ENCODE peak calls at places on chromosomes 16 and 17, in four cellular contexts. K is fibroblast of lung; N is CD4-positive, alpha-beta memory T cell; J is mesenchymal stem cell. C is an unnamed sample. For H3K36me3, the result is how much of the 10 kb centered on the place peaks cover.

GRCh38 chr17:75703591-75703990 is 17.7 kb upstream of the ITGB4 start:
- DNase-seq in N (no peak), K (no peak), J (no peak), C (no peak)

GRCh38 chr17:59785091-59785799 is 77.8 kb downstream of the VMP1 start:
- DNase-seq in J (no peak), K (peak), N (no peak), C (no peak)

GRCh38 chr17:61286449-61286848 is 113.2 kb upstream of the TBX2 start:
- DNase-seq in J (no peak), N (no peak), K (no peak), C (no peak)

GRCh38 chr16:1917056-1917664 is 1.1 kb downstream of the HS3ST6 start:
- DNase-seq in J (no peak), N (no peak), K (no peak), C (no peak)

GRCh38 chr17:44623070-44623725 is 33.1 kb upstream of the MEIOC start:
- DNase-seq in N (no peak), K (no peak), J (no peak), C (no peak)

GRCh38 chr16:66382966-66383299 is 16.4 kb downstream of the CDH5 start:
- DNase-seq in J (peak), K (peak), N (no peak), C (no peak)

GRCh38 chr16:88296437-88297177 is 86.2 kb upstream of the ZNF469 start:
- DNase-seq in N (no peak), J (no peak), K (no peak), C (no peak)

GRCh38 chr17:50950002-50950877 is 84.1 kb upstream of the TOB1 start:
- DNase-seq in N (no peak), K (peak), J (peak), C (peak)

GRCh38 chr16:89140401-89140800 is 31.1 kb upstream of the CDH15 start:
- DNase-seq in J (no peak), N (no peak), K (no peak), C (no peak)

GRCh38 chr16:88505405-88506082 is 52.5 kb downstream of the ZFPM1 start:
- DNase-seq in N (peak), J (no peak), K (no peak), C (peak)

GRCh38 chr17:31052187-31052889 is 42.4 kb upstream of the NF1 start:
- DNase-seq in J (peak), N (no peak), K (peak), C (no peak)

GRCh38 chr16:20507280-20507679 is 56.0 kb downstream of the ACSM2A start:
- DNase-seq in J (no peak), K (no peak), N (no peak), C (no peak)

GRCh38 chr16:73210686-73211085 is 162.8 kb upstream of the ZFHX3 start:
- DNase-seq in N (no peak), K (no peak), J (no peak), C (no peak)

GRCh38 chr16:86863609-86864008 is 285.3 kb downstream of the FOXL1 start:
- DNase-seq in J (no peak), K (no peak), N (no peak), C (no peak)
- H3K36me3 ChIP-seq in J (under half), K (under half), N (under half), C (under half)

DNA sequence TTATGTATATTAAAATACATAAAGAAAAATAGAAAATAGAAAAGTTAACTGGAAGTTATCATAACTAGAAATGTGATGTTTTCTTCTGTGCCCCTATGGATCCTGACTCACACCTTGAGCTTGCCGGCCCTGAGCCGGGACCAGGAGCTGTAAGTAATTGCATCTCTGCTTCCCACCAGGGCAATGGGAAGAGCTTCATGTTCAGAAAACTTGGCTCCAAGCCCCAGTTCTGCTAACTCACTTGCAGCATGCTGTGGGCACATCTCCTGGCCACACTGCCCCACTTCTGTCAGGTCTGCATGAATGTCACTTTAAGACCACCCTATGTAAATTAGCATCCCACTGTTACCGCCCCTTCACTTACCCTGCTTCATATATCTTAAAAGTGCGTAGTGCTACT is 37.2 kb downstream of the GNAO1 start:
- DNase-seq in K (no peak), J (no peak), N (no peak), C (no peak)
- H3K4me3 ChIP-seq in K (no peak), J (no peak), N (no peak), C (no peak)

GRCh38 chr17:16327018-16327417 is 26.3 kb downstream of the CENPV start:
- DNase-seq in N (no peak), J (no peak), K (no peak), C (no peak)

GRCh38 chr17:16325964-16326363 is 27.3 kb downstream of the CENPV start:
- DNase-seq in J (no peak), N (no peak), K (no peak), C (no peak)

GRCh38 chr17:16328997-16329396 is 24.3 kb downstream of the CENPV start:
- DNase-seq in N (no peak), J (no peak), K (no peak), C (no peak)
- H3K36me3 ChIP-seq in N (under half), J (under half), K (under half), C (under half)

GRCh38 chr16:85463228-85463611 is 149.9 kb upstream of the GSE1 start:
- DNase-seq in N (no peak), J (no peak), K (no peak), C (no peak)
- H3K4me3 ChIP-seq in N (no peak), J (no peak), K (no peak), C (peak)

GRCh38 chr16:70777973-70778406 is 23.0 kb downstream of the VAC14 start:
- DNase-seq in N (no peak), K (peak), J (no peak), C (peak)

GRCh38 chr16:70779361-70779760 is 21.6 kb downstream of the VAC14 start:
- DNase-seq in J (no peak), N (no peak), K (peak), C (no peak)

GRCh38 chr16:70777496-70777895 is 23.5 kb downstream of the VAC14 start:
- DNase-seq in K (no peak), N (no peak), J (no peak), C (peak)

GRCh38 chr16:70780546-70780945 is 20.4 kb downstream of the VAC14 start:
- DNase-seq in N (no peak), K (no peak), J (no peak), C (peak)

DNA sequence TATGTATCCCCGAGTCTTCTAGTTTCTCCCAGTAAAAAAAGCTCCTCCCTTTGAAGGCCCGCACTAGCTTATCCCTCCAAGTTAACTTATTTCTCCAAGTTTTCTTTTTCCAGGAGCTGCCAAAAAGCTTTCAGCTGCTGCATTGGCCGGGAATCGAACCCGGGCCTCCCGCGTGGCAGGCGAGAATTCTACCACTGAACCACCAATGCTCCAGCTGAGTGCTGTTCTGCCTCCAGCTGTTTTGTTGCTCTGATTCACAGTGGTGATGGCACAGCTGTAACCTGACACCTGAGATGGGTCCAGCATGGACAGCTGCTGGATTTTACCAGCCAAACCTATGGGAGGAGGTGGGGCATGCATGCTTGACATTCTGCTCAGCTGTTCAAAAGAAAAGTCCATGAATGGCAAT is 22.1 kb downstream of the VAC14 start:
- DNase-seq in J (peak), K (peak), N (no peak), C (peak)
- H3K36me3 ChIP-seq in J (under half), K (under half), N (half or more), C (half or more)

C was measured in upper lobe of right lung.